ENCODE peak calls at places on chromosomes 4 and X, in ten cellular contexts. One of them, this sample, is unnamed.

GRCh38 chrX:17689971-17690409 is 47.3 kb upstream of the SCML1 start:
- DNase-seq in activated T-helper 1 cell treated with anti-CD3 and anti-CD28 coated beads, Interleukin-12 subunit alpha, Interleukin-12 subunit beta, Interleukin-2, Interleukin-4 antibody, amounts not matched to agents 30 ng/mL and 10 ng/mL and 1 ng/mL, durations not matched to agents 14 hours and 24 hours and 36 hours: peak; percentile 7
- DNase-seq in AG04449: peak; percentile 64
- DNase-seq in GM06990: no peak
- DNase-seq in amniotic epithelial cell: peak; percentile 31
- DNase-seq in LoVo: peak; percentile 46
- DNase-seq in A172: peak; percentile 80
- DNase-seq in posterior vena cava: no peak
- DNase-seq in T-cell: peak; percentile 21
- DNase-seq in stimulated activated CD4-positive, alpha-beta T cell treated with anti-CD3 and anti-CD28 coated beads, Interleukin-12 subunit alpha, Interleukin-12 subunit beta, amount 100 ng/mL, for 24 hours: no peak
- DNase-seq in this sample: peak; percentile 7

GRCh38 chr4:55611358-55612059 is 19.5 kb upstream of the PDCL2 start:
- DNase-seq in AG04449: no peak
- DNase-seq in activated T-helper 1 cell treated with anti-CD3 and anti-CD28 coated beads, Interleukin-12 subunit alpha, Interleukin-12 subunit beta, Interleukin-2, Interleukin-4 antibody, amounts not matched to agents 30 ng/mL and 10 ng/mL and 1 ng/mL, durations not matched to agents 14 hours and 24 hours and 36 hours: no peak
- DNase-seq in stimulated activated CD4-positive, alpha-beta T cell treated with anti-CD3 and anti-CD28 coated beads, Interleukin-12 subunit alpha, Interleukin-12 subunit beta, amount 100 ng/mL, for 24 hours: no peak
- DNase-seq in posterior vena cava: no peak
- DNase-seq in T-cell: no peak
- DNase-seq in GM06990: no peak
- DNase-seq in LoVo: no peak
- DNase-seq in amniotic epithelial cell: peak; percentile 15
- DNase-seq in A172: no peak
- DNase-seq in this sample: no peak

GRCh38 chr4:53055716-53056413 is 193.7 kb downstream of the RASL11B start:
- DNase-seq in activated T-helper 1 cell treated with anti-CD3 and anti-CD28 coated beads, Interleukin-12 subunit alpha, Interleukin-12 subunit beta, Interleukin-2, Interleukin-4 antibody, amounts not matched to agents 30 ng/mL and 10 ng/mL and 1 ng/mL, durations not matched to agents 14 hours and 24 hours and 36 hours: no peak
- DNase-seq in AG04449: no peak
- DNase-seq in T-cell: no peak
- DNase-seq in A172: no peak
- DNase-seq in amniotic epithelial cell: no peak
- DNase-seq in posterior vena cava: no peak
- DNase-seq in GM06990: no peak
- DNase-seq in stimulated activated CD4-positive, alpha-beta T cell treated with anti-CD3 and anti-CD28 coated beads, Interleukin-12 subunit alpha, Interleukin-12 subunit beta, amount 100 ng/mL, for 24 hours: no peak
- DNase-seq in LoVo: no peak
- DNase-seq in this sample: no peak

GRCh38 chr4:186931519-186931918 is 207.9 kb upstream of the FAT1 start:
- DNase-seq in amniotic epithelial cell: peak; percentile 55
- DNase-seq in LoVo: no peak
- DNase-seq in A172: peak; percentile 15
- DNase-seq in posterior vena cava: no peak
- DNase-seq in activated T-helper 1 cell treated with anti-CD3 and anti-CD28 coated beads, Interleukin-12 subunit alpha, Interleukin-12 subunit beta, Interleukin-2, Interleukin-4 antibody, amounts not matched to agents 30 ng/mL and 10 ng/mL and 1 ng/mL, durations not matched to agents 14 hours and 24 hours and 36 hours: no peak
- DNase-seq in T-cell: no peak
- DNase-seq in AG04449: no peak
- DNase-seq in stimulated activated CD4-positive, alpha-beta T cell treated with anti-CD3 and anti-CD28 coated beads, Interleukin-12 subunit alpha, Interleukin-12 subunit beta, amount 100 ng/mL, for 24 hours: no peak
- DNase-seq in GM06990: no peak
- DNase-seq in this sample: no peak

GRCh38 chr4:3010998-3011397 is 47.6 kb downstream of the GRK4 start:
- DNase-seq in posterior vena cava: no peak
- DNase-seq in A172: no peak
- DNase-seq in LoVo: no peak
- DNase-seq in GM06990: no peak
- DNase-seq in activated T-helper 1 cell treated with anti-CD3 and anti-CD28 coated beads, Interleukin-12 subunit alpha, Interleukin-12 subunit beta, Interleukin-2, Interleukin-4 antibody, amounts not matched to agents 30 ng/mL and 10 ng/mL and 1 ng/mL, durations not matched to agents 14 hours and 24 hours and 36 hours: no peak
- DNase-seq in T-cell: no peak
- DNase-seq in AG04449: peak; percentile 36
- DNase-seq in stimulated activated CD4-positive, alpha-beta T cell treated with anti-CD3 and anti-CD28 coated beads, Interleukin-12 subunit alpha, Interleukin-12 subunit beta, amount 100 ng/mL, for 24 hours: no peak
- DNase-seq in amniotic epithelial cell: peak; percentile 75
- DNase-seq in this sample: no peak

GRCh38 chr4:519885-520595 is 21.0 kb downstream of the PIGG start:
- DNase-seq in posterior vena cava: peak; percentile 71
- DNase-seq in LoVo: no peak
- DNase-seq in AG04449: no peak
- DNase-seq in T-cell: no peak
- DNase-seq in GM06990: no peak
- DNase-seq in amniotic epithelial cell: no peak
- DNase-seq in activated T-helper 1 cell treated with anti-CD3 and anti-CD28 coated beads, Interleukin-12 subunit alpha, Interleukin-12 subunit beta, Interleukin-2, Interleukin-4 antibody, amounts not matched to agents 30 ng/mL and 10 ng/mL and 1 ng/mL, durations not matched to agents 14 hours and 24 hours and 36 hours: no peak
- DNase-seq in stimulated activated CD4-positive, alpha-beta T cell treated with anti-CD3 and anti-CD28 coated beads, Interleukin-12 subunit alpha, Interleukin-12 subunit beta, amount 100 ng/mL, for 24 hours: no peak
- DNase-seq in A172: no peak
- DNase-seq in this sample: no peak

GRCh38 chrX:35841872-35842271 is 43.7 kb downstream of the MAGEB16 start:
- DNase-seq in posterior vena cava: no peak
- DNase-seq in LoVo: no peak
- DNase-seq in stimulated activated CD4-positive, alpha-beta T cell treated with anti-CD3 and anti-CD28 coated beads, Interleukin-12 subunit alpha, Interleukin-12 subunit beta, amount 100 ng/mL, for 24 hours: no peak
- DNase-seq in amniotic epithelial cell: no peak
- DNase-seq in A172: peak; percentile 10
- DNase-seq in AG04449: no peak
- DNase-seq in activated T-helper 1 cell treated with anti-CD3 and anti-CD28 coated beads, Interleukin-12 subunit alpha, Interleukin-12 subunit beta, Interleukin-2, Interleukin-4 antibody, amounts not matched to agents 30 ng/mL and 10 ng/mL and 1 ng/mL, durations not matched to agents 14 hours and 24 hours and 36 hours: no peak
- DNase-seq in T-cell: no peak
- DNase-seq in GM06990: no peak
- DNase-seq in this sample: no peak

GRCh38 chrX:30023451-30023850 is 191.9 kb upstream of the MAGEB2 start:
- DNase-seq in amniotic epithelial cell: peak; percentile 33
- DNase-seq in T-cell: no peak
- DNase-seq in A172: peak; percentile 74
- DNase-seq in posterior vena cava: no peak
- DNase-seq in activated T-helper 1 cell treated with anti-CD3 and anti-CD28 coated beads, Interleukin-12 subunit alpha, Interleukin-12 subunit beta, Interleukin-2, Interleukin-4 antibody, amounts not matched to agents 30 ng/mL and 10 ng/mL and 1 ng/mL, durations not matched to agents 14 hours and 24 hours and 36 hours: no peak
- DNase-seq in GM06990: no peak
- DNase-seq in stimulated activated CD4-positive, alpha-beta T cell treated with anti-CD3 and anti-CD28 coated beads, Interleukin-12 subunit alpha, Interleukin-12 subunit beta, amount 100 ng/mL, for 24 hours: no peak
- DNase-seq in AG04449: no peak
- DNase-seq in LoVo: no peak
- DNase-seq in this sample: no peak

GRCh38 chrX:14903891-14904290 is 30.7 kb downstream of the MOSPD2 start:
- DNase-seq in posterior vena cava: no peak
- DNase-seq in activated T-helper 1 cell treated with anti-CD3 and anti-CD28 coated beads, Interleukin-12 subunit alpha, Interleukin-12 subunit beta, Interleukin-2, Interleukin-4 antibody, amounts not matched to agents 30 ng/mL and 10 ng/mL and 1 ng/mL, durations not matched to agents 14 hours and 24 hours and 36 hours: no peak
- DNase-seq in A172: no peak
- DNase-seq in AG04449: peak; percentile 44
- DNase-seq in LoVo: no peak
- DNase-seq in T-cell: no peak
- DNase-seq in GM06990: no peak
- DNase-seq in amniotic epithelial cell: no peak
- DNase-seq in stimulated activated CD4-positive, alpha-beta T cell treated with anti-CD3 and anti-CD28 coated beads, Interleukin-12 subunit alpha, Interleukin-12 subunit beta, amount 100 ng/mL, for 24 hours: no peak
- DNase-seq in this sample: no peak